ENCODE peak calls at places on chromosome 6, in five cellular contexts. Y is CD8-positive, alpha-beta T cell; X is tibial nerve; E is foreskin keratinocyte; S is cardiac muscle cell. R is an unnamed sample. For H3K4me1, the result is how much of the 10 kb centered on the place peaks cover.

GRCh38 chr6:3798211-3798909 is 46.8 kb upstream of the PXDC1 start:
- DNase-seq in E (no peak), Y (no peak), S (peak), X (no peak), R (no peak)

GRCh38 chr6:16168858-16169257 is 40.0 kb downstream of the MYLIP start:
- DNase-seq in X (no peak), S (peak), Y (no peak), E (no peak), R (no peak)

GRCh38 chr6:31619805-31620585 is 520 bp upstream of the PRRC2A start:
- DNase-seq in S (peak), X (peak), Y (peak), E (peak), R (peak)

GRCh38 chr6:128807577-128807976 is 75.4 kb upstream of the LAMA2 start:
- DNase-seq in E (peak), X (no peak), S (peak), Y (no peak), R (peak)

GRCh38 chr6:2956930-2957329 is 14.4 kb downstream of the SERPINB6 start:
- DNase-seq in E (no peak), X (no peak), Y (no peak), S (no peak), R (no peak)

GRCh38 chr6:40568062-40568708 is 19.0 kb downstream of the LRFN2 start:
- DNase-seq in E (no peak), X (no peak), S (no peak), Y (no peak), R (no peak)

GRCh38 chr6:105087571-105088211 is 92.1 kb downstream of the POPDC3 start:
- DNase-seq in Y (no peak), X (no peak), E (peak), S (peak), R (peak)

GRCh38 chr6:130148181-130148580 is 74.6 kb downstream of the SAMD3 start:
- DNase-seq in S (no peak), Y (no peak), E (no peak), X (no peak), R (no peak)

GRCh38 chr6:137291441-137291840 is 72.3 kb upstream of the IFNGR1 start:
- DNase-seq in E (peak), X (no peak), Y (no peak), S (no peak), R (no peak)

GRCh38 chr6:3108746-3109414 is 9.6 kb upstream of the BPHL start:
- DNase-seq in E (no peak), Y (no peak), S (no peak), X (no peak), R (no peak)

GRCh38 chr6:109979033-109979921 is 1.2 kb downstream of the GPR6 start:
- DNase-seq in E (no peak), X (no peak), Y (no peak), S (peak), R (no peak)

GRCh38 chr6:143836150-143836549 is 7.0 kb upstream of the LTV1 start:
- DNase-seq in S (no peak), Y (no peak), X (no peak), E (no peak), R (no peak)

GRCh38 chr6:18147616-18148015 is 7.3 kb downstream of the TPMT start:
- DNase-seq in S (no peak), E (no peak), X (no peak), Y (no peak), R (no peak)

GRCh38 chr6:39084506-39084905 is 30.5 kb downstream of the SAYSD1 start:
- DNase-seq in Y (no peak), S (no peak), E (no peak), X (no peak), R (no peak)

GRCh38 chr6:36657942-36658544 is 20.5 kb upstream of the CDKN1A start:
- DNase-seq in E (peak), S (no peak), X (no peak), Y (no peak), R (no peak)

GRCh38 chr6:15841937-15842698 is 179.3 kb upstream of the DTNBP1 start:
- DNase-seq in E (no peak), S (no peak), X (no peak), Y (no peak), R (no peak)

GRCh38 chr6:56368484-56368883 is 121.1 kb upstream of the COL21A1 start:
- DNase-seq in S (no peak), Y (no peak), E (no peak), X (no peak), R (no peak)

GRCh38 chr6:33744001-33744848 is 2.5 kb downstream of the IP6K3 start:
- DNase-seq in S (peak), Y (peak), E (peak), X (peak), R (peak)

GRCh38 chr6:11139051-11139960 is 27.8 kb upstream of the ERVFRD-1 start:
- DNase-seq in Y (no peak), X (no peak), S (no peak), E (peak), R (no peak)

GRCh38 chr6:89087881-89088280 is 7.3 kb downstream of the PNRC1 start:
- DNase-seq in E (no peak), Y (no peak), X (no peak), S (no peak), R (no peak)

GRCh38 chr6:11164717-11165646 is 53.5 kb upstream of the ERVFRD-1 start:
- DNase-seq in S (no peak), Y (no peak), E (no peak), X (no peak), R (peak)

GRCh38 chr6:19731286-19731685 is 105.9 kb upstream of the ID4 start:
- DNase-seq in X (no peak), S (no peak), Y (no peak), E (peak), R (no peak)

GRCh38 chr6:42709871-42710270 is 12.5 kb downstream of the PRPH2 start:
- DNase-seq in Y (no peak), S (no peak), E (no peak), X (no peak), R (no peak)

GRCh38 chr6:138099832-138100231 is 7.4 kb downstream of the PERP start:
- DNase-seq in Y (no peak), X (no peak), S (no peak), E (peak), R (no peak)

GRCh38 chr6:169045486-169045885 is 208.2 kb downstream of the THBS2 start:
- DNase-seq in S (no peak), X (no peak), Y (no peak), E (no peak), R (no peak)

GRCh38 chr6:137871299-137871698 is 4.2 kb downstream of the TNFAIP3 start:
- DNase-seq in S (no peak), Y (no peak), E (no peak), X (no peak), R (peak)

GRCh38 chr6:166440729-166441128 is 58.0 kb upstream of the MPC1 start:
- DNase-seq in X (no peak), E (no peak), S (no peak), Y (no peak), R (no peak)

GRCh38 chr6:155117266-155117665 is 122.2 kb downstream of the TIAM2 start:
- DNase-seq in Y (no peak), S (no peak), X (no peak), E (no peak), R (no peak)

GRCh38 chr6:134875367-134875766 is 74.5 kb downstream of the ALDH8A1 start:
- DNase-seq in X (no peak), S (no peak), Y (no peak), E (no peak), R (no peak)

GRCh38 chr6:139474145-139475108 is 100.0 kb upstream of the CITED2 start:
- DNase-seq in E (no peak), X (peak), Y (no peak), S (no peak), R (no peak)

GRCh38 chr6:44002591-44003344 is 124.5 kb downstream of the MRPL14 start:
- DNase-seq in X (no peak), S (peak), E (no peak), Y (no peak), R (peak)
- H3K27ac ChIP-seq in X (peak), S (peak), E (no peak), Y (no peak), R (no peak)

DNA sequence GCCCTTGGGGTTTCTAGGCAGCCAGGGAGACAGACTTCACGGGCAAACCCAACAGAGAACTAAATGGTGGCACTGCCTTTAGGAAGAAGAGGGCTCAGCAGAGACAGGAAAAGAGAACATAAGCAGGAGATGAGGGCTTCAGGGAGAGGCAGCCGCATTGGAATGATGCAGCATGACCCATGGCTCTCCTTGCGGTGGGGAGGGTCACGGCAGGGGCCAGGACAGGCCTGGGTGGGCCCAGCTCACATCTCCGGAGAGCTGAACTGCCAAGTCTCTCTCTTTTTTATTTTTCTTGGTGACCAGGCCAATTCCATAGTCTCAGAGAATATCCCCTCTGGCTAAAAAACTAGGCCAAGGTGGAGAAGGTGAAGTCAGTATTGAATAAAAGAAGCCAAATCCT is 77.4 kb upstream of the TRAF3IP2 start:
- DNase-seq in Y (no peak), X (no peak), S (no peak), E (no peak), R (no peak)
- H3K4me1 ChIP-seq in Y (under half), X (half or more), S (under half), E (under half), R (under half)

GRCh38 chr6:167838207-167838748 is 11.6 kb downstream of the AFDN start:
- DNase-seq in Y (no peak), X (no peak), S (no peak), E (no peak), R (no peak)

GRCh38 chr6:167840526-167841179 is 13.9 kb downstream of the AFDN start:
- DNase-seq in S (no peak), X (no peak), E (no peak), Y (no peak), R (no peak)

GRCh38 chr6:167840160-167840525 is 13.4 kb downstream of the AFDN start:
- DNase-seq in Y (no peak), S (no peak), E (no peak), X (no peak), R (no peak)

GRCh38 chr6:167839343-167839742 is 12.6 kb downstream of the AFDN start:
- DNase-seq in X (no peak), S (no peak), E (no peak), Y (no peak), R (no peak)

GRCh38 chr6:167839755-167840154 is 13.0 kb downstream of the AFDN start:
- DNase-seq in Y (no peak), X (no peak), S (no peak), E (no peak), R (no peak)
- H3K27ac ChIP-seq in Y (no peak), X (no peak), S (no peak), E (no peak), R (no peak)

DNA sequence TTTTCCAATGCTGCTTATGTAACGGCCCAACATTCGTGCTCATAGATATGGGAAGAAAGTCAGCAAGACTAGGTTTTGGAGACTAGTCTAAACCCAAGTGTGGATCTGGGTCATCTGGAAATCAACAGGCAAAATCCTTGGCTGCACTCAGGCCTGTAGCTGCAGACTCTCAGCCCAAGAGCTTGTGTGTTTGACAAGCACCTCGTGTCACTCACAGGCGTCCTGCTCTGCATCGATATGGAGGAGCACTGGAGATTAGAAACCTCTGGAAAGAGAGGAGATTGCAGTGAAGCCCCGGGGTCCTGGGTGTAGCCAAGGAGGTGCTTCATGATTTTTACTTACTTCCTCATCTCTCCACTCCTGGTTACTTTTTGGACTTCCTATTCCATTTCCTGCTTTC is 296.0 kb downstream of the QKI start:
- DNase-seq in X (no peak), E (no peak), S (peak), Y (no peak), R (no peak)
- H3K4me1 ChIP-seq in X (half or more), E (under half), S (under half), Y (under half), R (under half)

DNA sequence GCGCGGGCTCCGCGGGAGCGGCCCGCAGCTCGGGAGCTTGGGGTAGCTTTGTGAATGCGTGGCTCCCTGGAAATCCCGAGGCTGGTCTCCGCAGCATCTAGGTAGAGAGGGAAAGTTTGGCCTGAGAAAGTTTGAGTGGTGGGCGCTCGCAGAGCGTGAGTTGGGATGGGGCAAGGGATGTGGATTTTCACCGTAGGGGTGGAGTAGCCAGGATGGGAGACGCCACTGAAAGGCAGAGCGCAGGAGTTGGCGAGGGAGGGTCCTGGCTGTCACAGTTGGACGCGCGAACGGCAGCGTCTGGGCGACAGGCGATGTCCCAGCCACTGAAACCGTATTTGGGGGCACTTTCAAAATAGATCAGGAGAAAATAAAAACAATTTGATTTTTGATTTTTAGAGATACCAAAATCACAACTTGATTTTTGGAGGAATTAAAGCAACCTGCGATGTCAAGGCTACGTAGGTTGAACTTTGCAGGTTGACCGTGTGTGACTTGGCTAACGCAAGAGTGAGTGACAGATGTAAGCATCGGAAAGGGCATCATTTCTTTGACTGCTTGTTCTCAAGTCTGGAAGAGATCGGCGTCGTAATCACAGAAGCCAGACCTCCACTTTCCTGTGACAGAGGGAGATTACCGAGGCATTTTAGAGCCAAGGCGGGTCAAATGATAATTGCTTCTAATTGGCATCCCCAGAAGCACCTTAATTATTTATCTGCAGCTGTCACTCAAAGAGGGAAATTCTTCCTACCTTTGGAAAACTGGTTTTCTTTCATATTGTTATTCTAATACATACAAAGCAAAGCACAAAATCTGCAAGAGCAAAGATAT is 646 bp downstream of the HEY2 start:
- DNase-seq in Y (no peak), X (no peak), S (peak), E (no peak), R (no peak)
- H3K27ac ChIP-seq in Y (peak), X (peak), S (peak), E (no peak), R (no peak)

R was measured in CD4-positive, CD25-positive, alpha-beta regulatory T cell.